ENCODE peak calls at places on chromosomes 5 and 9, in seven cellular contexts. One of them, this sample, is unnamed.

GRCh38 chr5:139742173-139742903 is 53.3 kb upstream of the PSD2 start:
- DNase-seq in IMR-90: no peak
- DNase-seq in endothelial cell of umbilical vein: no peak
- DNase-seq in PC-3: no peak
- DNase-seq in HepG2: peak; percentile 69
- DNase-seq in MM.1S: no peak
- DNase-seq in hepatocyte: peak; percentile 50
- DNase-seq in this sample: no peak

GRCh38 chr5:2387224-2388004 is 364.1 kb downstream of the IRX2 start:
- DNase-seq in IMR-90: no peak
- DNase-seq in HepG2: no peak
- DNase-seq in hepatocyte: no peak
- DNase-seq in MM.1S: no peak
- DNase-seq in endothelial cell of umbilical vein: no peak
- DNase-seq in PC-3: no peak
- DNase-seq in this sample: no peak

GRCh38 chr5:59694416-59694815 is 199.1 kb downstream of the PDE4D start:
- DNase-seq in hepatocyte: no peak
- DNase-seq in endothelial cell of umbilical vein: no peak
- DNase-seq in MM.1S: no peak
- DNase-seq in HepG2: no peak
- DNase-seq in IMR-90: no peak
- DNase-seq in PC-3: no peak
- DNase-seq in this sample: no peak

GRCh38 chr5:10515492-10515891 is 48.4 kb upstream of the ANKRD33B start:
- DNase-seq in IMR-90: no peak
- DNase-seq in PC-3: no peak
- DNase-seq in hepatocyte: no peak
- DNase-seq in HepG2: no peak
- DNase-seq in endothelial cell of umbilical vein: no peak
- DNase-seq in MM.1S: no peak
- DNase-seq in this sample: no peak

GRCh38 chr5:140570488-140570887 is 5.9 kb downstream of the SLC35A4 start:
- DNase-seq in endothelial cell of umbilical vein: no peak
- DNase-seq in hepatocyte: no peak
- DNase-seq in MM.1S: no peak
- DNase-seq in IMR-90: no peak
- DNase-seq in HepG2: no peak
- DNase-seq in PC-3: no peak
- DNase-seq in this sample: no peak

GRCh38 chr5:84830265-84830664 is 445.6 kb upstream of the EDIL3 start:
- DNase-seq in hepatocyte: no peak
- DNase-seq in HepG2: no peak
- DNase-seq in IMR-90: no peak
- DNase-seq in PC-3: no peak
- DNase-seq in endothelial cell of umbilical vein: no peak
- DNase-seq in MM.1S: no peak
- DNase-seq in this sample: no peak

GRCh38 chr9:129280236-129281231 is 102.5 kb upstream of the IER5L start:
- DNase-seq in PC-3: no peak
- DNase-seq in MM.1S: no peak
- DNase-seq in HepG2: no peak
- DNase-seq in IMR-90: no peak
- DNase-seq in hepatocyte: no peak
- DNase-seq in endothelial cell of umbilical vein: no peak
- DNase-seq in this sample: no peak

GRCh38 chr5:127988149-127988755 is 95.3 kb upstream of the SLC12A2 start:
- DNase-seq in PC-3: peak; percentile 97
- DNase-seq in HepG2: peak; percentile 10
- DNase-seq in IMR-90: peak; percentile 96
- DNase-seq in MM.1S: no peak
- DNase-seq in hepatocyte: peak; percentile 44
- DNase-seq in endothelial cell of umbilical vein: peak; percentile 92
- DNase-seq in this sample: no peak

GRCh38 chr5:76714771-76715483 is 999 bp upstream of the F2R start:
- DNase-seq in hepatocyte: peak; percentile 49
- DNase-seq in HepG2: no peak
- DNase-seq in PC-3: no peak
- DNase-seq in MM.1S: no peak
- DNase-seq in endothelial cell of umbilical vein: no peak
- DNase-seq in IMR-90: no peak
- DNase-seq in this sample: no peak

GRCh38 chr9:77926314-77926959 is 105.2 kb downstream of the GNAQ start:
- DNase-seq in PC-3: peak; percentile 69
- DNase-seq in hepatocyte: no peak
- DNase-seq in IMR-90: peak; percentile 76
- DNase-seq in HepG2: no peak
- DNase-seq in endothelial cell of umbilical vein: peak; percentile 73
- DNase-seq in MM.1S: no peak
- DNase-seq in this sample: no peak

GRCh38 chr5:131324311-131324710 is 60.5 kb downstream of the CDC42SE2 start:
- DNase-seq in PC-3: no peak
- DNase-seq in MM.1S: no peak
- DNase-seq in endothelial cell of umbilical vein: no peak
- DNase-seq in IMR-90: no peak
- DNase-seq in HepG2: no peak
- DNase-seq in hepatocyte: no peak
- DNase-seq in this sample: no peak
- H3K4me2 ChIP-seq in PC-3: no peak overlapping the region
- H3K4me2 ChIP-seq in MM.1S: no peak overlapping the region
- H3K4me2 ChIP-seq in endothelial cell of umbilical vein: no peak overlapping the region
- H3K4me2 ChIP-seq in IMR-90: no peak overlapping the region
- H3K4me2 ChIP-seq in HepG2: no peak overlapping the region
- H3K4me2 ChIP-seq in hepatocyte: no peak overlapping the region
- H3K4me2 ChIP-seq in this sample: no peak overlapping the region

DNA sequence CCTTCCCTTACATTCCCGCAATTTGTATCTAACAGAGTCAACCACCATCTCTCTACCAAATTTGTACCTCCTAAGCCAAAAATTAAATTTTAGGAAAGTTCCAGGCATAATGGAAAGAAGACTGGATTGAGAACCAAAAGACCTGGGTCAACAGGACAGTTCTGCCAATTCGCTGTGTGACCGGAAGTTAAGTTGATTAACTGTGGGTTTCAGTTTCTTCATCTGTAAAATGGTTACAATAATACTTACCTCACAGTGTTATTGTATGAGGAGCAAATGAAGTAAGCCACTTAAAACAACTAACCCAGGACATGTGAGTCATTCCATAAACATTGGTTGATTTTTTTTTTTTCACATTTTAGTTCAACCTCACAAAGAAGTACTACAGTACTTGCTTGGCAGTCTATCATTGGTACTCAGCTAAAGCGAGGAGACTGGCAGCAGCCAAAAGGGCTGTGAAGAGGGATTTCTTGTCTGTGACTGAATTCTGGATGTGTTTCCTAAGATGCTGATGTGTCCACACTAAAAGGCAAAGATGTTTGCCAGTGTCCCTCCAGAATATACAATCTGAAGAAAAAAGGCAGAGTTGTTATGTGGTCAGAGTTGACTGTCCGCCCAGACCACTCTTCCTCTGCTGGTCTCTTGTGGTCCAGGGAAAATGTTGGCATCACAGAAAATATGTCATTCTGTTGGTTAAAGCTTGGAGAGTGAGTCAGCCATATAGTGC is 198.6 kb downstream of the TLE1 start:
- DNase-seq in MM.1S: no peak
- DNase-seq in PC-3: peak; percentile 72
- DNase-seq in hepatocyte: no peak
- DNase-seq in IMR-90: peak; percentile 86
- DNase-seq in endothelial cell of umbilical vein: peak; percentile 68
- DNase-seq in HepG2: no peak
- DNase-seq in this sample: no peak
- TF ChIP-seq CTCF in MM.1S: no peak
- TF ChIP-seq CTCF in PC-3: no peak
- TF ChIP-seq CTCF in hepatocyte: no peak
- TF ChIP-seq CTCF in IMR-90: no peak
- TF ChIP-seq CTCF in endothelial cell of umbilical vein: no peak
- TF ChIP-seq CTCF in HepG2: no peak
- TF ChIP-seq CTCF in this sample: no peak

GRCh38 chr5:112385566-112385965 is 33.5 kb downstream of the EPB41L4A start:
- DNase-seq in HepG2: no peak
- DNase-seq in IMR-90: no peak
- DNase-seq in endothelial cell of umbilical vein: no peak
- DNase-seq in MM.1S: no peak
- DNase-seq in hepatocyte: no peak
- DNase-seq in PC-3: no peak
- DNase-seq in this sample: no peak

GRCh38 chr5:112388739-112389138 is 30.3 kb downstream of the EPB41L4A start:
- DNase-seq in hepatocyte: no peak
- DNase-seq in endothelial cell of umbilical vein: no peak
- DNase-seq in MM.1S: no peak
- DNase-seq in HepG2: no peak
- DNase-seq in PC-3: no peak
- DNase-seq in IMR-90: no peak
- DNase-seq in this sample: no peak

GRCh38 chr5:112388010-112388553 is 31.0 kb downstream of the EPB41L4A start:
- DNase-seq in HepG2: no peak
- DNase-seq in IMR-90: no peak
- DNase-seq in PC-3: no peak
- DNase-seq in hepatocyte: no peak
- DNase-seq in MM.1S: no peak
- DNase-seq in endothelial cell of umbilical vein: no peak
- DNase-seq in this sample: no peak

GRCh38 chr5:112386716-112387115 is 32.4 kb downstream of the EPB41L4A start:
- DNase-seq in MM.1S: no peak
- DNase-seq in PC-3: no peak
- DNase-seq in endothelial cell of umbilical vein: no peak
- DNase-seq in HepG2: no peak
- DNase-seq in IMR-90: no peak
- DNase-seq in hepatocyte: no peak
- DNase-seq in this sample: no peak

GRCh38 chr5:112390327-112390726 is 28.8 kb downstream of the EPB41L4A start:
- DNase-seq in IMR-90: no peak
- DNase-seq in MM.1S: no peak
- DNase-seq in HepG2: peak; percentile 19
- DNase-seq in hepatocyte: peak; percentile 74
- DNase-seq in PC-3: peak; percentile 6
- DNase-seq in endothelial cell of umbilical vein: no peak
- DNase-seq in this sample: no peak
- H3K4me1 ChIP-seq in IMR-90: no peaks in the 10 kb centered on the region
- H3K4me1 ChIP-seq in MM.1S: no peaks in the 10 kb centered on the region
- H3K4me1 ChIP-seq in HepG2: no peaks in the 10 kb centered on the region
- H3K4me1 ChIP-seq in hepatocyte: no peaks in the 10 kb centered on the region
- H3K4me1 ChIP-seq in PC-3: no peaks in the 10 kb centered on the region
- H3K4me1 ChIP-seq in endothelial cell of umbilical vein: no peaks in the 10 kb centered on the region
- H3K4me1 ChIP-seq in this sample: no peaks in the 10 kb centered on the region

GRCh38 chr9:105502276-105502675 is 54.4 kb downstream of the FSD1L start:
- DNase-seq in HepG2: no peak
- DNase-seq in IMR-90: peak; percentile 41
- DNase-seq in MM.1S: no peak
- DNase-seq in hepatocyte: no peak
- DNase-seq in PC-3: no peak
- DNase-seq in endothelial cell of umbilical vein: no peak
- DNase-seq in this sample: no peak
- H3K4me2 ChIP-seq in HepG2: no peak overlapping the region
- H3K4me2 ChIP-seq in IMR-90: no peak overlapping the region
- H3K4me2 ChIP-seq in MM.1S: no peak overlapping the region
- H3K4me2 ChIP-seq in hepatocyte: no peak overlapping the region
- H3K4me2 ChIP-seq in PC-3: no peak overlapping the region
- H3K4me2 ChIP-seq in endothelial cell of umbilical vein: no peak overlapping the region
- H3K4me2 ChIP-seq in this sample: no peak overlapping the region

GRCh38 chr5:73298251-73299016 is 125.4 kb downstream of the TMEM174 start:
- DNase-seq in endothelial cell of umbilical vein: no peak
- DNase-seq in hepatocyte: no peak
- DNase-seq in MM.1S: no peak
- DNase-seq in IMR-90: peak; percentile 85
- DNase-seq in HepG2: no peak
- DNase-seq in PC-3: no peak
- DNase-seq in this sample: no peak

GRCh38 chr5:73300520-73301207 is 127.7 kb downstream of the TMEM174 start:
- DNase-seq in MM.1S: no peak
- DNase-seq in HepG2: no peak
- DNase-seq in hepatocyte: no peak
- DNase-seq in PC-3: peak; percentile 57
- DNase-seq in IMR-90: no peak
- DNase-seq in endothelial cell of umbilical vein: no peak
- DNase-seq in this sample: no peak

GRCh38 chr5:73297430-73297829 is 124.4 kb downstream of the TMEM174 start:
- DNase-seq in PC-3: no peak
- DNase-seq in IMR-90: no peak
- DNase-seq in endothelial cell of umbilical vein: no peak
- DNase-seq in MM.1S: no peak
- DNase-seq in HepG2: no peak
- DNase-seq in hepatocyte: no peak
- DNase-seq in this sample: no peak

GRCh38 chr5:73299665-73300435 is 126.9 kb downstream of the TMEM174 start:
- DNase-seq in PC-3: no peak
- DNase-seq in hepatocyte: no peak
- DNase-seq in IMR-90: peak; percentile 23
- DNase-seq in HepG2: no peak
- DNase-seq in endothelial cell of umbilical vein: no peak
- DNase-seq in MM.1S: no peak
- DNase-seq in this sample: no peak

DNA sequence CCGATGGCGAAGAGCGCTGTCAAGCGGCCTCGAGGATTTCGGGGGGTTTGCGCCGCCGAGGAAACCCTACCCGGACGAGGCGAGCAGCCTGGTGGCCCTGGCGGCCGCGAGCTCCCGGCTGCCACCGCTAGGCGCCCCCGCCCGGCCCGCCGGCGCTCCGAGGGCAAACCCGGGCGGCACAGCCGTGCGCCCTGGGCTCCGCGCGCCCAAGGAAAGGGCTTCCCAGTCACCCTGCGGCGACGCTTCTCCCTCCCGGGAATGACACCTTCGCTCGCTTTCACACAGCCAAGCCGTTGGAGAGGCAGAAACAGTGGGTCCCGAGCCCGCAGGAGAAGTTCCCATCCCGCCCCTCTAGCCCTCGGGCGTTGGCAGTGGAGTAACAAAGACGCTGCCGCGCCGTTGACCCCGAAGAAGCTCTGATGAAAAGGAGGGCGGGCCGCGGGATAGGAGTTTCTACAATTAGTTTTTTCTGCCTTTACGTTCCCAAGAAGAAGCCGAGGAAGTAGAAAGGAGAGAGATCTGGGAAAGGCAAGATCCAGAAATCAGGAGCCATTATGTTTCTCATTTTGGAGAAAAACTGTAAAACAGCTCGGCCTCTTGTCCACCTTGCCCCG is 126.1 kb downstream of the TMEM174 start:
- DNase-seq in PC-3: peak; percentile 52
- DNase-seq in IMR-90: no peak
- DNase-seq in HepG2: no peak
- DNase-seq in hepatocyte: peak; percentile 34
- DNase-seq in MM.1S: no peak
- DNase-seq in endothelial cell of umbilical vein: no peak
- DNase-seq in this sample: no peak
- TF ChIP-seq CTCF in PC-3: peak; percentile 44
- TF ChIP-seq CTCF in IMR-90: peak; percentile 41
- TF ChIP-seq CTCF in HepG2: no peak
- TF ChIP-seq CTCF in hepatocyte: no peak
- TF ChIP-seq CTCF in MM.1S: no peak
- TF ChIP-seq CTCF in endothelial cell of umbilical vein: peak; percentile 38
- TF ChIP-seq CTCF in this sample: no peak